ENCODE peak calls at places on chromosome 15, in four cellular contexts. One of them, this sample, is unnamed.

GRCh38 chr15:94131875-94132274 is 99.5 kb upstream of the MCTP2 start:
- DNase-seq in transverse colon: no peak
- DNase-seq in suprapubic skin: no peak
- DNase-seq in Caco-2: no peak
- DNase-seq in this sample: no peak

GRCh38 chr15:84669726-84670125 is 11.7 kb upstream of the NMB start:
- DNase-seq in transverse colon: no peak
- DNase-seq in suprapubic skin: no peak
- DNase-seq in Caco-2: no peak
- DNase-seq in this sample: no peak

GRCh38 chr15:64640146-64640868 is 135.1 kb downstream of the RBPMS2 start:
- DNase-seq in transverse colon: no peak
- DNase-seq in suprapubic skin: no peak
- DNase-seq in Caco-2: no peak
- DNase-seq in this sample: no peak

GRCh38 chr15:67999320-68000100 is 54.6 kb upstream of the PIAS1 start:
- DNase-seq in transverse colon: no peak
- DNase-seq in suprapubic skin: no peak
- DNase-seq in Caco-2: no peak
- DNase-seq in this sample: no peak

GRCh38 chr15:90902996-90903732 is at the start of gene MAN2A2:
- DNase-seq in transverse colon: peak; percentile 78
- DNase-seq in suprapubic skin: no peak
- DNase-seq in Caco-2: peak; percentile 59
- DNase-seq in this sample: peak; percentile 91

GRCh38 chr15:98714906-98715305 is 66.6 kb downstream of the IGF1R start:
- DNase-seq in transverse colon: no peak
- DNase-seq in suprapubic skin: no peak
- DNase-seq in Caco-2: no peak
- DNase-seq in this sample: no peak

GRCh38 chr15:31439328-31439727 is 112.7 kb downstream of the KLF13 start:
- DNase-seq in transverse colon: peak; percentile 66
- DNase-seq in suprapubic skin: peak; percentile 63
- DNase-seq in Caco-2: no peak
- DNase-seq in this sample: peak; percentile 74

GRCh38 chr15:66619152-66619903 is 53.5 kb upstream of the LCTL start:
- DNase-seq in transverse colon: peak; percentile 84
- DNase-seq in suprapubic skin: peak; percentile 81
- DNase-seq in Caco-2: peak; percentile 80
- DNase-seq in this sample: peak; percentile 90

GRCh38 chr15:90174140-90174891 is 26.8 kb upstream of the SEMA4B start:
- DNase-seq in transverse colon: peak; percentile 80
- DNase-seq in suprapubic skin: peak; percentile 83
- DNase-seq in Caco-2: no peak
- DNase-seq in this sample: peak; percentile 51

GRCh38 chr15:50411870-50412269 is 12.3 kb upstream of the USP8 start:
- DNase-seq in transverse colon: no peak
- DNase-seq in suprapubic skin: no peak
- DNase-seq in Caco-2: no peak
- DNase-seq in this sample: no peak

GRCh38 chr15:74826911-74827310 is 484 bp downstream of the CPLX3 start:
- DNase-seq in transverse colon: no peak
- DNase-seq in suprapubic skin: no peak
- DNase-seq in Caco-2: no peak
- DNase-seq in this sample: peak; percentile 86

GRCh38 chr15:34252545-34252944 is 27.7 kb downstream of the EMC4 start:
- DNase-seq in transverse colon: no peak
- DNase-seq in suprapubic skin: no peak
- DNase-seq in Caco-2: no peak
- DNase-seq in this sample: no peak

GRCh38 chr15:58110999-58111717 is 27.0 kb upstream of the AQP9 start:
- DNase-seq in transverse colon: no peak
- DNase-seq in suprapubic skin: no peak
- DNase-seq in Caco-2: no peak
- DNase-seq in this sample: no peak

GRCh38 chr15:67094001-67094826 is 28.8 kb downstream of the SMAD3 start:
- DNase-seq in transverse colon: no peak
- DNase-seq in suprapubic skin: no peak
- DNase-seq in Caco-2: no peak
- DNase-seq in this sample: no peak

GRCh38 chr15:41804920-41805666 is 22.8 kb upstream of the JMJD7 start:
- DNase-seq in transverse colon: no peak
- DNase-seq in suprapubic skin: no peak
- DNase-seq in Caco-2: no peak
- DNase-seq in this sample: peak; percentile 13

GRCh38 chr15:101648356-101648755 is 3.8 kb downstream of the TM2D3 start:
- DNase-seq in transverse colon: no peak
- DNase-seq in suprapubic skin: no peak
- DNase-seq in Caco-2: no peak
- DNase-seq in this sample: no peak

GRCh38 chr15:65638107-65638506 is 16.4 kb downstream of the SLC24A1 start:
- DNase-seq in transverse colon: no peak
- DNase-seq in suprapubic skin: no peak
- DNase-seq in Caco-2: no peak
- DNase-seq in this sample: peak; percentile 43

GRCh38 chr15:43251863-43252241 is 14.9 kb downstream of the TGM5 start:
- DNase-seq in transverse colon: no peak
- DNase-seq in suprapubic skin: no peak
- DNase-seq in Caco-2: no peak
- DNase-seq in this sample: no peak

GRCh38 chr15:57146394-57147140 is 228.1 kb downstream of the TCF12 start:
- DNase-seq in transverse colon: no peak
- DNase-seq in suprapubic skin: no peak
- DNase-seq in Caco-2: no peak
- DNase-seq in this sample: peak; percentile 6

GRCh38 chr15:72532991-72533601 is 59.0 kb downstream of the ARIH1 start:
- DNase-seq in transverse colon: no peak
- DNase-seq in suprapubic skin: no peak
- DNase-seq in Caco-2: no peak
- DNase-seq in this sample: no peak

DNA sequence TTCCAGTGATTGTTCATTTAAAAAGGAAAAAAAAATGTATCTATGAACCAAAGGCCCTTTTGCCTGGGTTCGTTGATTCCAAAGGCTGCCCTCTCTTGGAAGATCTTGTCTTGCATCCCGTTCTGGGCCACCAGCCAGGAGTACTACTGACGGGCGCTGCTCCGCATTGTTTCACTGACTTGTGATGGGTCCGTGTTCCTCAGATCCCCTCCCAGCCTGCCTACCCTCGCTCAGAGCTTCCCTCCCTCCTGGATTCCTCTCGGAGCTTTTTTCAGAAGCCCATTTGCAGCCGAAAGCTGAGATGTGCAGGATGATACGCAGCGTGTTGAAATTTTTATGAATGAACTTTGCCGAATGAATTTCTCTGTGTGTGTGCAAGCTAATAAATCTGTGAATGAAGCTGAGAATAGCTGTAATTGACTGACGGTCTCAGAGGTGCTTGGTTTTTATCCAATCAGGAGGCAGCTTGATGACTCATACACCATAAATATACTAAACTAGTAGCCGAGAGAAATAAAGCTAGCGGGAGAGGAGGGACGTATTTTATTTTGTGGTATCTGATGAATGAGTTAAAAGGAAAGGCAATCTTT is at the start of gene SHC4:
- DNase-seq in transverse colon: peak; percentile 34
- DNase-seq in suprapubic skin: peak; percentile 69
- DNase-seq in Caco-2: no peak
- DNase-seq in this sample: peak; percentile 80
- H3K4me3 ChIP-seq in transverse colon: peak within 1 kb of the TSS; percentile 47
- H3K4me3 ChIP-seq in suprapubic skin: peak within 1 kb of the TSS; percentile 60
- H3K4me3 ChIP-seq in Caco-2: peak within 1 kb of the TSS; percentile 32
- H3K4me3 ChIP-seq in this sample: peak within 1 kb of the TSS; percentile 55

DNA sequence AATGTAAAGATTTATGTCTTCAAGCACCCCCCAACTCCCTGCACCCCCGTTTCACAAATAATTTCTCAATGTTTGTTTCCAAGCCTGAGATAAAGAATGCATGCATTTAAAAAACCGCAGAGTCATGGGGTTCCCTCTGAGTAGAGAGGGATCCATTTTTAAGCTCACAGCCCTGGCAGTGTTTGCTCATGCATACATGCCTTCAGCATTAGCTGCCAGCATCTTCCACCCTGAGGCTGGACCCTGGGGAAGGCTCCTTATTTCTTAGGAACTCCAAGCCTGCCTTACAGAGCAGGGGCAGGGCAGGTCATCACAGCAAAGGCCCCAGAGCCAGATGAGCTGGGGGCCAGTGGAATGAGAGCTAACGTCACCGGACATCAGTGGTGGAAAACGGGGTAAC is 31.3 kb downstream of the TLE3 start:
- DNase-seq in transverse colon: no peak
- DNase-seq in suprapubic skin: no peak
- DNase-seq in Caco-2: no peak
- DNase-seq in this sample: no peak
- H3K36me3 ChIP-seq in transverse colon: peaks cover 17% of the 10 kb centered on the region
- H3K36me3 ChIP-seq in suprapubic skin: peaks cover 82% of the 10 kb centered on the region
- H3K36me3 ChIP-seq in Caco-2: no peaks in the 10 kb centered on the region
- H3K36me3 ChIP-seq in this sample: peaks cover 45% of the 10 kb centered on the region

DNA sequence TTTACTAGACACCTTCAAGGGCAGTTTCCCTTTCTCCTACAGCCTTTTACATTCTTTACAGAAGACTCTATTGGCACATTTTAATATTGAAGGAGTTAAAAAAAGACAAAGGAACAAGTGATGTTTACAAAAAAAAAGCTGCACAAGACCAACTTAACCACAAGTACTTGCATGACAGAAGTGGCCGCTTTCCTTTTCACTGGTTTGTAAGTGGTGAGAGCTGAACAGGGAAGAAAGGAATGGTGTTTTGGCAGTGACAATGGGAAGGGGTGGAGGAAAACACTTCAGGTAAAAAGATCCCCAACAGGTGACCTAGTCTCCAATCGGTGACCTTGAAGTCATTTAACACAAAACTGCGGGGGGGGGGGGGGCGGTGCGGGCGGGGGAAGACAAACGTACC is 1.1 kb downstream of the WDR72 start:
- DNase-seq in transverse colon: no peak
- DNase-seq in suprapubic skin: no peak
- DNase-seq in Caco-2: no peak
- DNase-seq in this sample: peak; percentile 27
- H3K27me3 ChIP-seq in transverse colon: peaks cover 33% of the 10 kb centered on the region
- H3K27me3 ChIP-seq in suprapubic skin: peaks cover 20% of the 10 kb centered on the region
- H3K27me3 ChIP-seq in Caco-2: no peaks in the 10 kb centered on the region
- H3K27me3 ChIP-seq in this sample: peaks cover 14% of the 10 kb centered on the region

DNA sequence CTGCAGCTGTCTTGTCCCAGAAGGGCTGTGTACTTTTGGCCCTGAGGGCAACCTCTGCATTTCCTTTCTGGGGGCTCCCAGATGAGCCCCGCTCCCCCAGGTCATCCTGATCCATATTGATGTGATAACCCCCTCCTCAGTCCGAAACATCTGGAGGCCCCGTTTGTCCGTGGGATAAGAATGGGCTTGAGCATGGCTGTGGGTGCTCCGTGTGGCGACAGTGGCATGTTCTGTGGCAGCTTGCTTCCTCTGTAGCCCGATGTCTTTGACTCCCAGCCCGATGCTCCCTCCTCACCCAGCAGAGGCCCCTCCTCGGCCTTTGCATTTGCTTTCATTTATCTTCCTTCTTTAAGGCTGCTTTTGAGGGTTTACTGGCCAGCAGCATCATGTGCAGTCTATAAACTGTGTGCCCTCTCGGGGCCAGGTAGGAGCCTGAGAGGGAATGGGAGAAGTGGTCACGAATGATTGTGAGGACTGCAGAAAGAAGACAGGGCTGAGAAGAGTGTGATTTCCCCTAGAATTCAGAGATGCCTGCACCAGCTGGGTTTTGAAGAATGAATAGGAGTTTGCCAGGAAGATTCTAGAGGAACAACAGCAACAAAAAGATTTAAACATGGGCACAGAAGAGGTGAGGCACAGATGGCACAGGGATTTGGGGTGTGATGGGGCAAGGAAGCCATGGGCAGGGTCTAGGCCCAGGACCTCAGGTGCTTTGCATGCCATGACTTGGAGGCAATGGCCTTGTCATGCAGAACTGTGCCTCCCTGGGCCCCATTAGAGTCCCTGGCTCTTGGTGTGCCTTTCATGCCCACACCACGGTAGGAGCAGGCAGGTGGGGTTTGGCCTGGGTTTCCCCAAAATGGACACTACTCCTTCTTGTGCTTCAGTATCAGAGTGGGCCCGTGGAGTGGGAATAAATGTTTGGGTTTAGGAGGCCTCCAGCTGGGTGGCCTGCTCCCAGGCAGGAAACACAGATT is 34.2 kb downstream of the APBA2 start:
- DNase-seq in transverse colon: no peak
- DNase-seq in suprapubic skin: no peak
- DNase-seq in Caco-2: no peak
- DNase-seq in this sample: no peak
- H3K4me3 ChIP-seq in transverse colon: no peak overlapping the region
- H3K4me3 ChIP-seq in suprapubic skin: no peak overlapping the region
- H3K4me3 ChIP-seq in Caco-2: no peak overlapping the region
- H3K4me3 ChIP-seq in this sample: no peak overlapping the region

GRCh38 chr15:59190291-59190690 is 16.4 kb upstream of the LDHAL6B start:
- DNase-seq in transverse colon: no peak
- DNase-seq in suprapubic skin: no peak
- DNase-seq in Caco-2: no peak
- DNase-seq in this sample: no peak

GRCh38 chr15:59191855-59192237 is 14.8 kb upstream of the LDHAL6B start:
- DNase-seq in transverse colon: no peak
- DNase-seq in suprapubic skin: no peak
- DNase-seq in Caco-2: no peak
- DNase-seq in this sample: no peak

GRCh38 chr15:59189224-59189623 is 17.4 kb upstream of the LDHAL6B start:
- DNase-seq in transverse colon: no peak
- DNase-seq in suprapubic skin: no peak
- DNase-seq in Caco-2: no peak
- DNase-seq in this sample: no peak

GRCh38 chr15:59185725-59186124 is 20.9 kb upstream of the LDHAL6B start:
- DNase-seq in transverse colon: no peak
- DNase-seq in suprapubic skin: peak; percentile 27
- DNase-seq in Caco-2: no peak
- DNase-seq in this sample: no peak

DNA sequence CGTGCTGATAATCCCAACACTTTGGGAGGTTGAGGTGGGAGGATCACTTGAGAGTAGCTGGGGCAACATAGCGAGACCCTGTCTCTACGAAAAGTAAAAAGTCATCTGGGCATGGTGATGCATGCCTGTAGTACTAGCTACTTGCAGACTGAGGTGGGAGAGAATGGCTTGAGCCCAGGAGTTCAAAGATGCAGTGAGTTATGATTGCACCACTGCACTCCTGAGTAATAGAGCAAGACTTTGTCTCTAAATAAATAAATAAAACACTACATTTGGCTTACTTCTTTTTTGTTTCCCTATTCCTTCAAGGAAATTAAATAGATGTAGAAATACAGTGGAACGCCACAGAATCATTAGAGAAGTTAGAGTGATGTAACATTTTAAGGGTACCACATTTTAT is 20.1 kb upstream of the LDHAL6B start:
- DNase-seq in transverse colon: no peak
- DNase-seq in suprapubic skin: no peak
- DNase-seq in Caco-2: no peak
- DNase-seq in this sample: no peak
- H3K36me3 ChIP-seq in transverse colon: peaks cover 45% of the 10 kb centered on the region
- H3K36me3 ChIP-seq in suprapubic skin: peaks cover 52% of the 10 kb centered on the region
- H3K36me3 ChIP-seq in Caco-2: peaks cover 2% of the 10 kb centered on the region
- H3K36me3 ChIP-seq in this sample: peaks cover 11% of the 10 kb centered on the region

DNA sequence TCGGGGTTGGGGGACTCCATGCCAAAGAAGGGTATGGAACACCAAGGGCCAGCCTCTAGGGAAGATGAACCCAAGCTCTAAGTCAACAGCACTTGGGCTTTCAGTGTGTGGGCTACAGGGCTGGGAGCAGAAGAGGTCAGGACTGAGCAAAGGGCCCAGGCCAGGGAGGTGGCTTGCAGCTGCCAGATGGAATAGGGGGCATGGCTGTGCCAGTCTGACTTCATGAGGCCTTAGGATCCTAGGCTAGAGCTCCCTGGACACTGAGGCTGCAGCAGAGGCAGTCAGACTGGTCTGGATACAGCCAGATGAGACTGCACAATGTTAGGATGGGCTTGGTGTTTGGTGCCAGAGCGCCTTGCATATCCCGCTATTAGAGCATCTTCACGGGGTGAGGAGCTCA is 3.8 kb downstream of the RASGRF1 start:
- DNase-seq in transverse colon: no peak
- DNase-seq in suprapubic skin: no peak
- DNase-seq in Caco-2: no peak
- DNase-seq in this sample: no peak
- H3K27me3 ChIP-seq in transverse colon: peaks cover 61% of the 10 kb centered on the region
- H3K27me3 ChIP-seq in suprapubic skin: peaks cover 78% of the 10 kb centered on the region
- H3K27me3 ChIP-seq in Caco-2: no peaks in the 10 kb centered on the region
- H3K27me3 ChIP-seq in this sample: peaks cover 76% of the 10 kb centered on the region